ENCODE peak calls at places on chromosomes 12 and 14, in four cellular contexts. E is NCI-H774, V is activated T-cell treated with anti-CD3 and anti-CD28 coated beads for 24 hours, P is ELR. F is an unnamed sample.

GRCh38 chr14:105180598-105181528 is at the start of gene NUDT14:
- DNase-seq in P (peak), V (peak), E (peak), F (peak)

GRCh38 chr14:34220311-34220710 is 241.7 kb downstream of the SPTSSA start:
- DNase-seq in E (no peak), P (no peak), V (no peak), F (no peak)

GRCh38 chr14:104657563-104658324 is 31.7 kb upstream of the INF2 start:
- DNase-seq in P (no peak), V (no peak), E (no peak), F (no peak)

GRCh38 chr12:106227641-106228319 is 20.0 kb downstream of the CKAP4 start:
- DNase-seq in P (peak), V (peak), E (no peak), F (peak)

GRCh38 chr12:77228376-77228775 is 163.0 kb upstream of the E2F7 start:
- DNase-seq in V (no peak), E (no peak), P (no peak), F (no peak)

GRCh38 chr14:101069666-101070362 is 166.3 kb upstream of the RTL1 start:
- DNase-seq in V (no peak), E (no peak), P (no peak), F (no peak)

GRCh38 chr14:104787736-104788532 is 7.6 kb downstream of the AKT1 start:
- DNase-seq in E (no peak), V (no peak), P (no peak), F (no peak)

GRCh38 chr14:76267322-76268012 is 108.5 kb upstream of the ESRRB start:
- DNase-seq in V (no peak), E (no peak), P (peak), F (no peak)

GRCh38 chr12:47805417-47805816 is 14.3 kb downstream of the HDAC7 start:
- DNase-seq in P (no peak), E (no peak), V (no peak), F (no peak)

GRCh38 chr12:19641235-19642080 is 202.2 kb downstream of the AEBP2 start:
- DNase-seq in E (no peak), P (no peak), V (no peak), F (no peak)

GRCh38 chr14:50263321-50263720 is 31.9 kb upstream of the SOS2 start:
- DNase-seq in E (no peak), P (no peak), V (no peak), F (no peak)

GRCh38 chr14:71799831-71800230 is 132.4 kb upstream of the RGS6 start:
- DNase-seq in V (no peak), P (no peak), E (no peak), F (no peak)

GRCh38 chr14:23154876-23155587 is 28.4 kb downstream of the SLC7A8 start:
- DNase-seq in P (peak), V (no peak), E (no peak), F (peak)

GRCh38 chr14:99879401-99880295 is 86.4 kb downstream of the EML1 start:
- DNase-seq in P (peak), V (no peak), E (no peak), F (peak)

GRCh38 chr14:52998376-52999010 is 47.6 kb upstream of the FERMT2 start:
- DNase-seq in V (no peak), E (no peak), P (peak), F (peak)

GRCh38 chr12:68460236-68460635 is 128.1 kb upstream of the MDM1 start:
- DNase-seq in V (no peak), E (no peak), P (no peak), F (no peak)

GRCh38 chr12:65522956-65523857 is 244.7 kb downstream of the MSRB3 start:
- DNase-seq in P (peak), V (no peak), E (no peak), F (peak)

GRCh38 chr14:69648480-69649414 is 37.4 kb downstream of the SUSD6 start:
- DNase-seq in E (no peak), V (no peak), P (peak), F (peak)

GRCh38 chr12:113299619-113300237 is 35.2 kb downstream of the SLC8B1 start:
- DNase-seq in P (peak), V (no peak), E (no peak), F (peak)

GRCh38 chr12:102960766-102961487 is 3.5 kb downstream of the ASCL1 start:
- DNase-seq in V (no peak), E (peak), P (no peak), F (no peak)

GRCh38 chr12:52524898-52525591 is 4.9 kb upstream of the KRT5 start:
- DNase-seq in E (no peak), V (no peak), P (peak), F (no peak)

GRCh38 chr12:94170690-94171594 is 22.6 kb downstream of the PLXNC1 start:
- DNase-seq in E (no peak), V (no peak), P (no peak), F (no peak)

GRCh38 chr14:100375273-100375962 is 52.3 kb downstream of the SLC25A47 start:
- DNase-seq in P (peak), V (peak), E (no peak), F (peak)

GRCh38 chr12:65952737-65953209 is 128.5 kb downstream of the HMGA2 start:
- DNase-seq in V (no peak), P (peak), E (no peak), F (peak)

GRCh38 chr14:96843137-96843536 is 46.0 kb downstream of the VRK1 start:
- DNase-seq in V (no peak), P (no peak), E (no peak), F (no peak)

GRCh38 chr12:53984901-53985357 is at the start of gene HOXC10:
- DNase-seq in E (peak), V (peak), P (peak), F (peak)

GRCh38 chr14:37147310-37147875 is 25.0 kb downstream of the SLC25A21 start:
- DNase-seq in V (no peak), P (no peak), E (no peak), F (no peak)

GRCh38 chr14:56482306-56482705 is 97.3 kb upstream of the TMEM260 start:
- DNase-seq in V (no peak), E (no peak), P (peak), F (peak)

GRCh38 chr12:104458645-104459555 is 2.2 kb downstream of the CHST11 start:
- DNase-seq in E (no peak), P (peak), V (no peak), F (no peak)

F was measured in PC-3.